ENCODE peak calls at places on chromosomes 6 and 20, in five cellular contexts. T is NCI-H69, K is H54, E is T-cell, N is Peyer's patch. O is an unnamed sample.

GRCh38 chr6:18148304-18149025 is 6.4 kb downstream of the TPMT start:
- DNase-seq in E (no peak), T (peak), N (peak), K (peak), O (no peak)

GRCh38 chr6:152305672-152306071 is 331.5 kb downstream of the SYNE1 start:
- DNase-seq in N (no peak), K (no peak), E (no peak), T (no peak), O (no peak)

GRCh38 chr20:8388707-8389106 is 256.6 kb downstream of the PLCB1 start:
- DNase-seq in T (peak), N (no peak), E (no peak), K (no peak), O (no peak)

GRCh38 chr6:111195656-111196055 is 108.4 kb downstream of the SLC16A10 start:
- DNase-seq in N (no peak), K (no peak), E (no peak), T (no peak), O (no peak)

GRCh38 chr6:4797590-4797989 is 21.4 kb downstream of the CDYL start:
- DNase-seq in N (no peak), K (no peak), E (no peak), T (no peak), O (no peak)

GRCh38 chr6:35152067-35152707 is 11.0 kb upstream of the TCP11 start:
- DNase-seq in T (no peak), K (no peak), N (no peak), E (no peak), O (no peak)

GRCh38 chr6:113347420-113347819 is 509.7 kb upstream of the MARCKS start:
- DNase-seq in N (no peak), E (no peak), K (no peak), T (no peak), O (no peak)

GRCh38 chr6:168132531-168133184 is 53.6 kb upstream of the FRMD1 start:
- DNase-seq in N (peak), T (no peak), E (no peak), K (no peak), O (no peak)

GRCh38 chr20:5000263-5001173 is 792 bp downstream of the SLC23A2 start:
- DNase-seq in E (no peak), K (no peak), N (peak), T (peak), O (peak)

GRCh38 chr6:85361643-85362014 is 88.3 kb upstream of the NT5E start:
- DNase-seq in E (no peak), T (no peak), N (no peak), K (no peak), O (no peak)

GRCh38 chr6:112475083-112475482 is 128.0 kb downstream of the RFPL4B start:
- DNase-seq in E (no peak), K (no peak), N (no peak), T (no peak), O (no peak)

GRCh38 chr20:25148181-25148981 is 47.1 kb upstream of the ENTPD6 start:
- DNase-seq in K (no peak), T (no peak), E (peak), N (peak), O (no peak)

GRCh38 chr20:41234546-41234945 is 83.0 kb downstream of the ZHX3 start:
- DNase-seq in K (no peak), N (no peak), T (no peak), E (no peak), O (no peak)

GRCh38 chr6:7324520-7324919 is 11.5 kb upstream of the SSR1 start:
- DNase-seq in E (no peak), T (no peak), K (no peak), N (peak), O (no peak)

GRCh38 chr6:145506554-145506953 is 228.8 kb downstream of the EPM2A start:
- DNase-seq in K (no peak), N (no peak), T (no peak), E (no peak), O (no peak)

GRCh38 chr6:135397172-135397952 is 100.2 kb downstream of the AHI1 start:
- DNase-seq in E (no peak), N (no peak), K (no peak), T (no peak), O (no peak)

GRCh38 chr6:167856999-167857660 is 30.4 kb downstream of the AFDN start:
- DNase-seq in E (no peak), N (no peak), T (no peak), K (no peak), O (no peak)

GRCh38 chr6:90500458-90500857 is 86.4 kb downstream of the MAP3K7 start:
- DNase-seq in T (no peak), E (no peak), K (no peak), N (no peak), O (no peak)

GRCh38 chr6:17355404-17355774 is 38.0 kb upstream of the CAP2 start:
- DNase-seq in N (no peak), K (no peak), T (no peak), E (no peak), O (no peak)

GRCh38 chr6:161540532-161540931 is 266.7 kb upstream of the AGPAT4 start:
- DNase-seq in K (no peak), N (no peak), T (no peak), E (no peak), O (no peak)

O was measured in upper lobe of right lung.